ENCODE peak calls at places on chromosome 7, in six cellular contexts. D is fibroblast of lung; X is CD4-positive, alpha-beta T cell; Z is Peyer's patch; S is IMR-90; O is PC-9. C is an unnamed sample.

GRCh38 chr7:112357136-112357535 is 93.1 kb upstream of the IFRD1 start:
- DNase-seq in Z (no peak), O (no peak), S (no peak), D (no peak), X (no peak), C (no peak)

GRCh38 chr7:129367349-129367699 is 66.9 kb upstream of the STRIP2 start:
- DNase-seq in O (no peak), Z (no peak), D (no peak), X (no peak), S (no peak), C (no peak)

GRCh38 chr7:36878288-36878687 is 154.0 kb upstream of the AOAH start:
- DNase-seq in O (no peak), Z (no peak), S (no peak), X (no peak), D (no peak), C (no peak)

GRCh38 chr7:45306752-45307305 is 149.2 kb downstream of the RAMP3 start:
- DNase-seq in D (no peak), S (no peak), X (no peak), O (no peak), Z (no peak), C (no peak)

GRCh38 chr7:7693881-7694280 is 24.5 kb downstream of the RPA3 start:
- DNase-seq in D (peak), Z (no peak), X (no peak), S (peak), O (no peak), C (no peak)

GRCh38 chr7:48183370-48183743 is 12.1 kb downstream of the ABCA13 start:
- DNase-seq in D (peak), Z (no peak), O (no peak), S (no peak), X (no peak), C (no peak)

GRCh38 chr7:68321776-68322496 is 1276.3 kb upstream of the AUTS2 start:
- DNase-seq in Z (no peak), O (no peak), S (no peak), D (peak), X (no peak), C (no peak)

GRCh38 chr7:155820788-155821187 is 8.5 kb upstream of the SHH start:
- DNase-seq in O (no peak), D (no peak), S (no peak), X (no peak), Z (peak), C (no peak)

GRCh38 chr7:101882595-101883564 is 65.5 kb downstream of the CUX1 start:
- DNase-seq in D (peak), Z (peak), S (peak), X (no peak), O (peak), C (no peak)

GRCh38 chr7:14332155-14332554 is 342.7 kb upstream of the ETV1 start:
- DNase-seq in X (no peak), Z (no peak), S (peak), O (no peak), D (peak), C (no peak)

GRCh38 chr7:70134029-70134445 is 535.8 kb downstream of the AUTS2 start:
- DNase-seq in X (no peak), S (no peak), Z (no peak), D (peak), O (no peak), C (peak)

GRCh38 chr7:92608380-92609322 is 18.5 kb upstream of the FAM133B start:
- DNase-seq in O (no peak), D (no peak), X (no peak), Z (peak), S (no peak), C (no peak)

GRCh38 chr7:155484483-155485399 is 26.8 kb downstream of the EN2 start:
- DNase-seq in X (no peak), D (no peak), O (no peak), Z (no peak), S (no peak), C (no peak)

GRCh38 chr7:115221484-115221883 is 299.6 kb downstream of the MDFIC start:
- DNase-seq in Z (no peak), D (no peak), X (no peak), S (peak), O (no peak), C (no peak)

GRCh38 chr7:43649755-43650274 is 66.9 kb downstream of the STK17A start:
- DNase-seq in O (peak), X (peak), Z (no peak), D (peak), S (peak), C (no peak)

GRCh38 chr7:3201937-3202715 is 98.9 kb upstream of the SDK1 start:
- DNase-seq in D (no peak), S (no peak), Z (no peak), O (no peak), X (no peak), C (no peak)

DNA sequence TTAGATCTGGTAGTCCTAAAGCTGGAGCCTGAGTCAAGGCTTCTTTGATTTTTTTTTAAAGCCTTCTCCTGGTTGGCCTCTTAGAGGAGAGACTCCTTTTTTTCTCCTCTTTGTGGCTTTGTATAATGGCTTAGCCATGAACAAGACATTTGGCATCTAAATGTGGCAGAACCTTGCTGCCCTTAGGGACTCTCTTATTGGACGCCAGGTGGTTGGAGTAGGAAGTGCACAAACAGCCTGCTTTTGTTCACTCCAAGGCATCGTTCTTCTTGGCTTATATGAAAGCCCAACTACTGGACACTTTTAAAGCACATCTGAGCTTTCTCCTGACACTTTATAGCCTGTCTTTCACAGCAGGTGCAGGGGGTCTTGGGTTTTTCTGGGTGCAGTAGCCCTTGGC is 25.0 kb downstream of the ZPBP start:
- DNase-seq in O (no peak), S (no peak), D (peak), Z (no peak), X (no peak), C (no peak)
- TF ChIP-seq CTCF in O (peak), S (no peak), D (no peak), Z (peak), X (peak), C (peak)

GRCh38 chr7:98621573-98622482 is 4.7 kb downstream of the NPTX2 start:
- DNase-seq in D (no peak), S (no peak), X (no peak), O (no peak), Z (no peak), C (no peak)

GRCh38 chr7:98617051-98617959 is at the start of gene NPTX2:
- DNase-seq in X (no peak), S (no peak), O (no peak), Z (peak), D (peak), C (peak)

GRCh38 chr7:98618786-98619185 is 1.7 kb downstream of the NPTX2 start:
- DNase-seq in X (no peak), D (no peak), Z (no peak), O (no peak), S (no peak), C (no peak)

GRCh38 chr7:98617960-98618418 is 904 bp downstream of the NPTX2 start:
- DNase-seq in X (no peak), S (no peak), D (no peak), Z (no peak), O (no peak), C (peak)

GRCh38 chr7:98619450-98620321 is 2.6 kb downstream of the NPTX2 start:
- DNase-seq in X (no peak), O (no peak), S (peak), Z (no peak), D (peak), C (peak)
- TF ChIP-seq CTCF in X (no peak), O (no peak), S (no peak), Z (no peak), D (no peak), C (no peak)

GRCh38 chr7:142939226-142939910 is at the start of gene LLCFC1:
- DNase-seq in X (no peak), S (no peak), O (peak), D (no peak), Z (no peak), C (no peak)
- TF ChIP-seq CTCF in X (no peak), S (no peak), O (peak), D (no peak), Z (no peak), C (no peak)

GRCh38 chr7:122465296-122465695 is 160.7 kb upstream of the FEZF1 start:
- DNase-seq in X (no peak), Z (no peak), D (no peak), O (no peak), S (no peak), C (no peak)
- TF ChIP-seq CTCF in X (no peak), Z (no peak), D (no peak), O (no peak), S (no peak), C (no peak)

DNA sequence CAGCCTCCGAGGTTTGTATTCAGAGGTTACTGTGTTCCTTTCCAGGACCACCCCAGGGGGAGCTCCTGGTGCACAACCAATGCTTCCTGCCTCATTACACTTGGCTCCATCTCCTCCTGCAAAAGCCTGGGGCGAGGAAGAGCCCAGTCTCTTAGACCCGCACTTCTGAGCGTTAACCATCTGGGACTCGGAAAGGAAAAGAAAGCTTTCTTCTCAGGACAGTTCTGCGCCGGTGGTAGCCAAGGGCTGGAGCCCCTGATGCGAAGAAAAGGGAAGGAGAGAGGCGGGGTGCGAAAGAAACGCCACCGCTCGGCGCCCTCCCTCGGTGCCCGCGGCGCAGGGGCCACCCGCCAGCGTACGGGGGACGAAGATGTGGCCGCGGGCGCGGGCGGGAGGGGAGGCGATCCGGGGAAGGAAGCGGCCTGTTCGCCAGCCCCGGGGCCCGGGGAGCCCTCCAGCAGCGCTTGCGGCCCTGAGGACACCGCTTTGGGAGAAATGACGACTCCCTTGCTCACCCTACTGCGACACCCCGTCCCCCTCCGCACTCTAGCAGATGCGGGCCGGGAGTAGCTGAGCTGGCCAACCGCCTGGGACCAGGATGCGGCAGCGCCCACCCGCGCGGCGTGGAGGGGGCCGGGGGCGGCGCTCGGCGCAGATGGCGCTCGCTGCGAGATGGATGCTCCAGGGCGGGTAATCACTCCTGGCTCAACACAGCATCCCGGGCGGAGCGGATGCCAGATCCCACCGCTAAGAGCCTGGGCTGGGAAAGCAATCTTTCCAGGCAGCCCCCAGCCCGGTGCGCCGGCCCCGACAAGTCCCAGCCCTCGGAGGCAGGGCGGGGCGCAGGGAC is 1.3 kb downstream of the NRCAM start:
- DNase-seq in O (peak), X (no peak), D (peak), Z (no peak), S (no peak), C (peak)
- TF ChIP-seq CTCF in O (no peak), X (no peak), D (no peak), Z (no peak), S (no peak), C (no peak)

GRCh38 chr7:35035511-35035921 is 1.8 kb downstream of the DPY19L1 start:
- DNase-seq in S (peak), X (peak), Z (no peak), D (peak), O (peak), C (no peak)
- TF ChIP-seq CTCF in S (peak), X (no peak), Z (peak), D (no peak), O (peak), C (no peak)

C was measured in glutamatergic neuron.